ENCODE peak calls at places on chromosomes 5 and 9, in five cellular contexts. Z, H, W, R and I are unnamed samples.
A peak's percentile ranks its signal among the peaks of the same experiment; 100 is the strongest.

GRCh38 chr9:2621678-2622360 is at the start of gene VLDLR:
- DNase-seq in W (peak; percentile 68), Z (peak; percentile 50), R (peak; percentile 65), H (no peak), I (peak; percentile 52)

GRCh38 chr9:120965344-120966004 is 38.9 kb upstream of the TRAF1 start:
- DNase-seq in Z (no peak), W (peak; percentile 38), R (peak; percentile 54), H (no peak), I (peak; percentile 19)

GRCh38 chr9:78234810-78235209 is 1.1 kb upstream of the CEP78 start:
- DNase-seq in W (no peak), R (no peak), Z (no peak), H (no peak), I (no peak)

GRCh38 chr5:132746592-132747063 is 598 bp upstream of the CCNI2 start:
- DNase-seq in W (no peak), Z (no peak), H (no peak), R (no peak), I (no peak)

GRCh38 chr9:130156672-130157071 is 15.5 kb upstream of the NCS1 start:
- DNase-seq in H (no peak), Z (no peak), R (no peak), W (no peak), I (no peak)

GRCh38 chr5:149345892-149346222 is 558 bp downstream of the GRPEL2 start:
- DNase-seq in Z (no peak), R (no peak), H (no peak), W (no peak), I (no peak)

GRCh38 chr5:168186289-168187074 is 105.0 kb upstream of the WWC1 start:
- DNase-seq in R (no peak), H (no peak), W (no peak), Z (no peak), I (no peak)

GRCh38 chr5:132013711-132014110 is 2.3 kb upstream of the ACSL6 start:
- DNase-seq in H (no peak), Z (no peak), W (no peak), R (no peak), I (no peak)

GRCh38 chr9:133470427-133470924 is 8.4 kb downstream of the SLC2A6 start:
- DNase-seq in W (no peak), R (no peak), H (no peak), Z (no peak), I (no peak)

GRCh38 chr9:133584559-133585476 is 24.4 kb downstream of the FAM163B start:
- DNase-seq in R (peak; percentile 93), Z (peak; percentile 63), W (peak; percentile 97), H (no peak), I (no peak)

GRCh38 chr5:176659860-176660461 is 12.7 kb downstream of the TSPAN17 start:
- DNase-seq in R (no peak), W (no peak), H (no peak), Z (no peak), I (no peak)

GRCh38 chr5:94157704-94158608 is 416.6 kb upstream of the POU5F2 start:
- DNase-seq in W (no peak), R (no peak), H (no peak), Z (no peak), I (no peak)

GRCh38 chr5:97172227-97172626 is 10.8 kb downstream of the RIOK2 start:
- DNase-seq in R (no peak), H (no peak), Z (no peak), W (no peak), I (no peak)

GRCh38 chr5:19547640-19548039 is 440.4 kb downstream of the CDH18 start:
- DNase-seq in R (no peak), Z (no peak), H (no peak), W (no peak), I (no peak)

GRCh38 chr9:14180077-14180941 is 133.6 kb downstream of the NFIB start:
- DNase-seq in H (no peak), W (peak; percentile 90), Z (peak; percentile 37), R (peak; percentile 46), I (peak; percentile 44)

GRCh38 chr5:321233-321725 is at the start of gene AHRR:
- DNase-seq in H (peak; percentile 65), W (peak; percentile 89), R (peak; percentile 61), Z (peak; percentile 69), I (peak; percentile 66)

GRCh38 chr5:178177569-178177968 is 9.6 kb downstream of the GMCL2 start:
- DNase-seq in R (no peak), Z (no peak), H (no peak), W (no peak), I (no peak)

GRCh38 chr5:141637693-141638419 is 1.1 kb downstream of the RELL2 start:
- DNase-seq in R (peak; percentile 6), W (peak; percentile 9), Z (peak; percentile 75), H (no peak), I (peak; percentile 62)

GRCh38 chr9:137971477-137972138 is 94.0 kb downstream of the CACNA1B start:
- DNase-seq in W (no peak), R (no peak), H (no peak), Z (no peak), I (no peak)

GRCh38 chr9:134735441-134736175 is 94.0 kb downstream of the COL5A1 start:
- DNase-seq in Z (peak; percentile 60), R (no peak), H (no peak), W (no peak), I (peak; percentile 72)

GRCh38 chr5:132224721-132225120 is 2.9 kb downstream of the P4HA2 start:
- DNase-seq in Z (no peak), R (no peak), H (no peak), W (no peak), I (peak; percentile 2)

GRCh38 chr5:103218164-103218563 is 40.4 kb upstream of the MACIR start:
- DNase-seq in R (no peak), H (no peak), Z (no peak), W (no peak), I (no peak)